ENCODE peak calls at places on chromosomes 1 and 21, in seven cellular contexts. B is mesenchymal stem cell, E is right lobe of liver, Y is fibroblast of lung, S is heart right ventricle, W is left lung, T is psoas muscle. J is an unnamed sample. For H3K9me3, the result is how much of the 10 kb centered on the place peaks cover.

GRCh38 chr21:45443595-45444181 is 38.7 kb downstream of the COL18A1 start:
- DNase-seq in E (peak), S (peak), T (peak), W (peak), B (no peak), Y (no peak), J (no peak)

GRCh38 chr1:116122955-116123757 is 12.0 kb downstream of the MAB21L3 start:
- DNase-seq in W (no peak), B (peak), T (no peak), S (no peak), Y (peak), E (peak), J (no peak)

GRCh38 chr1:160194737-160195059 is 4.3 kb downstream of the CASQ1 start:
- DNase-seq in T (no peak), W (no peak), Y (no peak), B (no peak), E (no peak), S (no peak), J (no peak)

GRCh38 chr1:41728403-41729202 is 190.1 kb downstream of the HIVEP3 start:
- DNase-seq in E (no peak), Y (no peak), W (no peak), B (peak), S (no peak), T (no peak), J (no peak)

GRCh38 chr1:89995595-89996397 is 886 bp downstream of the ZNF326 start:
- DNase-seq in E (no peak), T (no peak), B (peak), Y (peak), S (no peak), W (no peak), J (no peak)

GRCh38 chr21:29904359-29905282 is 35.2 kb downstream of the GRIK1 start:
- DNase-seq in B (no peak), W (no peak), E (no peak), T (no peak), S (no peak), Y (peak), J (no peak)

GRCh38 chr1:164764333-164764732 is 205.3 kb downstream of the PBX1 start:
- DNase-seq in W (no peak), B (peak), T (no peak), S (no peak), Y (peak), E (no peak), J (no peak)

GRCh38 chr1:99986656-99987225 is 16.9 kb downstream of the SLC35A3 start:
- DNase-seq in S (no peak), B (no peak), T (no peak), E (no peak), W (no peak), Y (no peak), J (no peak)

GRCh38 chr1:211606914-211607751 is 28.2 kb upstream of the SLC30A1 start:
- DNase-seq in E (no peak), T (no peak), S (no peak), Y (no peak), W (no peak), B (peak), J (no peak)

GRCh38 chr1:115229016-115229415 is 109.0 kb downstream of the NGF start:
- DNase-seq in B (no peak), Y (no peak), T (no peak), E (no peak), W (no peak), S (no peak), J (no peak)

GRCh38 chr1:117710710-117711109 is 104.9 kb downstream of the TENT5C start:
- DNase-seq in W (no peak), Y (no peak), B (no peak), E (no peak), S (no peak), T (no peak), J (no peak)

GRCh38 chr21:42113926-42114409 is 42.9 kb downstream of the UMODL1 start:
- DNase-seq in S (no peak), Y (no peak), B (peak), W (no peak), T (peak), E (no peak), J (no peak)

GRCh38 chr1:38991638-38992449 is 768 bp downstream of the AKIRIN1 start:
- DNase-seq in E (peak), S (peak), W (no peak), B (peak), Y (peak), T (peak), J (no peak)

GRCh38 chr1:58442114-58442513 is 104.4 kb downstream of the OMA1 start:
- DNase-seq in S (no peak), W (no peak), T (no peak), E (no peak), Y (peak), B (no peak), J (no peak)

GRCh38 chr21:39562791-39563770 is 49.7 kb upstream of the B3GALT5 start:
- DNase-seq in Y (no peak), B (no peak), W (no peak), T (no peak), S (no peak), E (no peak), J (no peak)

GRCh38 chr1:229671310-229671709 is 45.3 kb downstream of the URB2 start:
- DNase-seq in W (no peak), B (no peak), Y (no peak), E (no peak), T (no peak), S (no peak), J (no peak)

GRCh38 chr1:59079434-59080135 is 217.3 kb upstream of the FGGY start:
- DNase-seq in Y (peak), T (no peak), W (no peak), B (no peak), E (no peak), S (no peak), J (no peak)

GRCh38 chr1:33382651-33383415 is 48.1 kb downstream of the PHC2 start:
- DNase-seq in S (no peak), B (peak), T (no peak), E (no peak), Y (peak), W (no peak), J (no peak)

GRCh38 chr1:30683699-30684098 is 39.7 kb downstream of the MATN1 start:
- DNase-seq in Y (no peak), S (no peak), W (no peak), B (no peak), T (no peak), E (no peak), J (no peak)

GRCh38 chr21:37415938-37416337 is 49.4 kb downstream of the DYRK1A start:
- DNase-seq in Y (no peak), W (no peak), B (no peak), T (no peak), E (no peak), S (no peak), J (no peak)

GRCh38 chr1:172145231-172145651 is 275.2 kb upstream of the C1orf105 start:
- DNase-seq in E (no peak), T (no peak), W (no peak), B (peak), S (no peak), Y (peak), J (no peak)

GRCh38 chr21:32807717-32808380 is 36.3 kb upstream of the PAXBP1 start:
- DNase-seq in B (no peak), E (no peak), T (no peak), Y (peak), S (no peak), W (no peak), J (no peak)

GRCh38 chr1:46533179-46533864 is 18.1 kb downstream of the KNCN start:
- DNase-seq in W (peak), B (peak), T (peak), E (no peak), S (peak), Y (peak), J (peak)

GRCh38 chr1:37602750-37603694 is 7.3 kb upstream of the GNL2 start:
- DNase-seq in W (no peak), S (no peak), Y (no peak), B (peak), E (no peak), T (no peak), J (peak)

GRCh38 chr1:201167625-201167991 is 13.3 kb upstream of the TMEM9 start:
- DNase-seq in W (no peak), T (no peak), E (no peak), B (no peak), S (no peak), Y (no peak), J (no peak)

GRCh38 chr1:11649624-11650330 is 4.5 kb downstream of the FBXO2 start:
- DNase-seq in W (no peak), B (no peak), Y (no peak), S (no peak), E (peak), T (no peak), J (no peak)

GRCh38 chr21:19557046-19557445 is 1153.5 kb upstream of the TMPRSS15 start:
- DNase-seq in B (no peak), S (no peak), T (no peak), W (no peak), Y (no peak), E (no peak), J (no peak)

GRCh38 chr1:155012052-155012546 is 9.5 kb downstream of the ZBTB7B start:
- DNase-seq in S (peak), E (peak), W (no peak), Y (peak), B (peak), T (peak), J (no peak)

GRCh38 chr1:91098299-91098901 is 76.6 kb upstream of the ZNF644 start:
- DNase-seq in W (no peak), T (no peak), S (no peak), Y (peak), B (peak), E (no peak), J (no peak)

GRCh38 chr1:68506386-68506785 is 9.5 kb upstream of the DEPDC1 start:
- DNase-seq in W (no peak), T (no peak), S (no peak), B (no peak), E (no peak), Y (no peak), J (no peak)

GRCh38 chr21:19607983-19608668 is 1204.5 kb upstream of the TMPRSS15 start:
- DNase-seq in W (no peak), S (no peak), Y (no peak), E (no peak), B (peak), T (no peak), J (no peak)

GRCh38 chr21:26840206-26840605 is 5.0 kb downstream of the ADAMTS1 start:
- DNase-seq in E (no peak), T (no peak), B (no peak), S (no peak), W (peak), Y (no peak), J (no peak)

GRCh38 chr21:19535356-19535755 is 1131.8 kb upstream of the TMPRSS15 start:
- DNase-seq in T (no peak), Y (no peak), W (no peak), B (no peak), E (no peak), S (no peak), J (no peak)

GRCh38 chr1:56686171-56686570 is 41.1 kb downstream of the PRKAA2 start:
- DNase-seq in Y (peak), B (peak), E (no peak), S (no peak), W (no peak), T (no peak), J (no peak)

GRCh38 chr1:231770776-231771175 is 144.2 kb downstream of the DISC1 start:
- DNase-seq in S (no peak), T (no peak), Y (no peak), E (no peak), W (no peak), B (no peak), J (no peak)

GRCh38 chr1:231774719-231775322 is 148.2 kb downstream of the DISC1 start:
- DNase-seq in E (no peak), S (no peak), W (no peak), Y (no peak), T (no peak), B (no peak), J (no peak)

GRCh38 chr1:231778009-231778719 is 151.6 kb downstream of the DISC1 start:
- DNase-seq in Y (peak), B (peak), E (no peak), S (no peak), W (no peak), T (peak), J (no peak)

GRCh38 chr1:231779081-231779480 is 152.5 kb downstream of the DISC1 start:
- DNase-seq in B (no peak), T (no peak), W (no peak), E (no peak), Y (no peak), S (no peak), J (no peak)

GRCh38 chr1:231776006-231776707 is 149.6 kb downstream of the DISC1 start:
- DNase-seq in E (no peak), Y (peak), W (no peak), S (no peak), B (peak), T (no peak), J (no peak)
- H3K27ac ChIP-seq in E (no peak), Y (no peak), W (no peak), S (no peak), B (peak), T (no peak), J (no peak)

GRCh38 chr1:4463631-4464030 is 190.8 kb upstream of the AJAP1 start:
- DNase-seq in T (no peak), B (no peak), W (no peak), E (no peak), S (no peak), Y (no peak), J (no peak)
- H3K9me3 ChIP-seq in T (under half), B (under half), W (under half), E (under half), S (under half), Y (under half), J (under half)

GRCh38 chr1:209584186-209584776 is 767 bp downstream of the CAMK1G start:
- DNase-seq in S (no peak), E (no peak), T (no peak), Y (no peak), B (peak), W (no peak), J (no peak)
- H3K27ac ChIP-seq in S (no peak), E (no peak), T (no peak), Y (no peak), B (no peak), W (no peak), J (no peak)

GRCh38 chr1:49045371-49045770 is 268.7 kb upstream of the BEND5 start:
- DNase-seq in Y (no peak), B (no peak), E (no peak), T (no peak), W (no peak), S (no peak), J (no peak)
- H3K9me3 ChIP-seq in Y (under half), B (under half), E (under half), T (under half), W (under half), S (under half), J (under half)

GRCh38 chr21:35730325-35730724 is 330.0 kb downstream of the SETD4 start:
- DNase-seq in E (no peak), S (no peak), B (no peak), Y (no peak), W (no peak), T (no peak), J (no peak)
- H3K27ac ChIP-seq in E (no peak), S (no peak), B (no peak), Y (no peak), W (no peak), T (no peak), J (no peak)

GRCh38 chr1:1971017-1971416 is 32.6 kb downstream of the CFAP74 start:
- DNase-seq in Y (no peak), T (no peak), B (no peak), W (peak), E (no peak), S (no peak), J (no peak)
- H3K9me3 ChIP-seq in Y (under half), T (under half), B (under half), W (under half), E (under half), S (under half), J (under half)

GRCh38 chr1:220732621-220733020 is 15.5 kb upstream of the MTARC2 start:
- DNase-seq in W (no peak), E (no peak), B (no peak), Y (no peak), S (no peak), T (no peak), J (no peak)
- H3K27ac ChIP-seq in W (peak), E (peak), B (no peak), Y (no peak), S (peak), T (peak), J (no peak)

GRCh38 chr21:9741343-9741742 is 780.0 kb upstream of the TPTE start:
- DNase-seq in Y (no peak), E (no peak), B (no peak), T (no peak), W (no peak), S (no peak), J (no peak)
- H3K9me3 ChIP-seq in Y (under half), E (under half), B (under half), T (under half), W (half or more), S (under half), J (under half)

GRCh38 chr1:163205513-163205912 is 2.8 kb upstream of the RGS5 start:
- DNase-seq in S (no peak), Y (peak), T (no peak), B (no peak), W (no peak), E (no peak), J (no peak)

GRCh38 chr1:163202833-163203451 is at the start of gene RGS5:
- DNase-seq in E (no peak), T (no peak), B (peak), S (peak), W (no peak), Y (peak), J (no peak)

GRCh38 chr1:163201906-163202305 is 810 bp downstream of the RGS5 start:
- DNase-seq in W (no peak), B (no peak), Y (no peak), E (no peak), S (no peak), T (no peak), J (no peak)

DNA sequence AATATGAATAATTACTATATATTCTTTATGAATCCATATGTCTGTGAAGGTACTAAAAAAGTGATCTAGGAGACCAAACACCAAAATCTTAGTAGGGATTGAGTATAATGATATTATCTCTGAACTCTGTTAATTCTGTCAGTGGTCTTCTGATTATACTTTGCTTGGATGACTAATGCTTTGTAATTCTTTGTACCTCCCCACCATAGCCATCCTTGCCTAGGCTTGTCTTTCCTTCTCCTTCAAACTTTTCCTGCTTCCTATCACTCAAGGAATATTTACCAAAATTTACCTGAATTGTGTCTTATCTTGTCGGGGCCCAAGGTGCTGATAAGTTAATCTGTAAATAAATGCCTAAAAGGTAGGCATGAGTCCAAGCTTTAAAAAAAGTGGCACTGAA is 845 bp upstream of the RGS5 start:
- DNase-seq in B (peak), W (no peak), T (no peak), Y (peak), E (no peak), S (no peak), J (no peak)
- H3K27ac ChIP-seq in B (peak), W (no peak), T (no peak), Y (no peak), E (no peak), S (no peak), J (no peak)

GRCh38 chr1:70324683-70325082 is 29.8 kb downstream of the ANKRD13C start:
- DNase-seq in Y (no peak), B (no peak), W (no peak), T (no peak), E (no peak), S (no peak), J (no peak)
- H3K9me3 ChIP-seq in Y (under half), B (under half), W (under half), T (under half), E (under half), S (under half), J (under half)